ENCODE peak calls at places on chromosomes 13 and 19, in eight cellular contexts. One of them, this sample, is unnamed.

GRCh38 chr13:113991191-113991669 is 17.4 kb upstream of the C13orf46 start:
- DNase-seq in amniotic epithelial cell: no peak
- DNase-seq in skeletal muscle cell: peak
- DNase-seq in heart left ventricle: no peak
- DNase-seq in fibroblast of lung: no peak
- DNase-seq in occipital lobe: no peak
- DNase-seq in NCI-H1092: peak
- DNase-seq in AG09309: no peak
- DNase-seq in this sample: peak

GRCh38 chr13:45225370-45225769 is 24.5 kb upstream of the KCTD4 start:
- DNase-seq in amniotic epithelial cell: no peak
- DNase-seq in skeletal muscle cell: no peak
- DNase-seq in heart left ventricle: no peak
- DNase-seq in fibroblast of lung: no peak
- DNase-seq in occipital lobe: no peak
- DNase-seq in NCI-H1092: no peak
- DNase-seq in AG09309: no peak
- DNase-seq in this sample: no peak

GRCh38 chr19:17727843-17728242 is 8.6 kb downstream of the MAP1S start:
- DNase-seq in amniotic epithelial cell: no peak
- DNase-seq in skeletal muscle cell: no peak
- DNase-seq in heart left ventricle: no peak
- DNase-seq in fibroblast of lung: no peak
- DNase-seq in occipital lobe: no peak
- DNase-seq in NCI-H1092: no peak
- DNase-seq in AG09309: no peak
- DNase-seq in this sample: no peak

GRCh38 chr13:31982124-31982523 is 49.5 kb upstream of the FRY start:
- DNase-seq in amniotic epithelial cell: no peak
- DNase-seq in skeletal muscle cell: no peak
- DNase-seq in heart left ventricle: no peak
- DNase-seq in fibroblast of lung: no peak
- DNase-seq in occipital lobe: no peak
- DNase-seq in NCI-H1092: no peak
- DNase-seq in AG09309: no peak
- DNase-seq in this sample: no peak

GRCh38 chr19:58170860-58171259 is 12.0 kb upstream of the ZNF274 start:
- DNase-seq in amniotic epithelial cell: peak
- DNase-seq in skeletal muscle cell: no peak
- DNase-seq in heart left ventricle: no peak
- DNase-seq in fibroblast of lung: no peak
- DNase-seq in occipital lobe: no peak
- DNase-seq in NCI-H1092: no peak
- DNase-seq in AG09309: no peak
- DNase-seq in this sample: no peak

GRCh38 chr19:7781157-7781556 is 18.1 kb downstream of the CLEC4M start:
- DNase-seq in amniotic epithelial cell: no peak
- DNase-seq in skeletal muscle cell: no peak
- DNase-seq in heart left ventricle: no peak
- DNase-seq in fibroblast of lung: no peak
- DNase-seq in occipital lobe: no peak
- DNase-seq in NCI-H1092: no peak
- DNase-seq in AG09309: no peak
- DNase-seq in this sample: no peak

GRCh38 chr19:20066861-20067260 is 10.9 kb upstream of the ZNF90 start:
- DNase-seq in amniotic epithelial cell: no peak
- DNase-seq in skeletal muscle cell: no peak
- DNase-seq in heart left ventricle: no peak
- DNase-seq in fibroblast of lung: no peak
- DNase-seq in occipital lobe: no peak
- DNase-seq in NCI-H1092: no peak
- DNase-seq in AG09309: no peak
- DNase-seq in this sample: no peak

GRCh38 chr19:447816-448546 is 12.9 kb downstream of the SHC2 start:
- DNase-seq in amniotic epithelial cell: peak
- DNase-seq in skeletal muscle cell: no peak
- DNase-seq in heart left ventricle: peak
- DNase-seq in fibroblast of lung: no peak
- DNase-seq in occipital lobe: no peak
- DNase-seq in NCI-H1092: no peak
- DNase-seq in AG09309: no peak
- DNase-seq in this sample: no peak

GRCh38 chr19:33302175-33302973 is at the start of gene CEBPA:
- DNase-seq in amniotic epithelial cell: peak
- DNase-seq in skeletal muscle cell: no peak
- DNase-seq in heart left ventricle: peak
- DNase-seq in fibroblast of lung: peak
- DNase-seq in occipital lobe: peak
- DNase-seq in NCI-H1092: peak
- DNase-seq in AG09309: no peak
- DNase-seq in this sample: peak

GRCh38 chr13:38743499-38743898 is 56.6 kb downstream of the FREM2 start:
- DNase-seq in amniotic epithelial cell: no peak
- DNase-seq in skeletal muscle cell: no peak
- DNase-seq in heart left ventricle: no peak
- DNase-seq in fibroblast of lung: no peak
- DNase-seq in occipital lobe: no peak
- DNase-seq in NCI-H1092: no peak
- DNase-seq in AG09309: no peak
- DNase-seq in this sample: no peak

This sample was measured in NCI-H345.